ENCODE peak calls at places on chromosomes 5 and 9, in ten cellular contexts. X is stimulated activated CD8-positive, alpha-beta memory T cell treated with anti-CD3 and anti-CD28 coated beads, Interleukin-15, amount 100 ng/mL, for 1 hour; F is anterior cingulate cortex; R is renal cortical epithelial cell; W is DND-41; S is kidney epithelial cell; C is fibroblast of lung; Y is NCI-H1436 treated with DMSO at 0.1 percent for 48 hours; T is epithelial cell of esophagus; N is T-helper 1 cell. L is an unnamed sample.

GRCh38 chr9:123326030-123326586 is 29.9 kb upstream of the CRB2 start:
- DNase-seq in X (no peak), F (no peak), R (no peak), W (no peak), S (no peak), C (no peak), Y (no peak), T (no peak), N (no peak), L (no peak)

GRCh38 chr9:75454891-75455290 is 366.6 kb downstream of the OSTF1 start:
- DNase-seq in X (no peak), F (no peak), R (no peak), W (no peak), S (no peak), C (no peak), Y (no peak), T (no peak), N (no peak), L (no peak)

GRCh38 chr9:128550770-128551651 is 1.4 kb upstream of the SPTAN1 start:
- DNase-seq in X (no peak), F (no peak), R (no peak), W (no peak), S (no peak), C (peak), Y (no peak), T (no peak), N (no peak), L (peak)

GRCh38 chr9:70921126-70921525 is 200.3 kb downstream of the TRPM3 start:
- DNase-seq in X (no peak), F (no peak), R (peak), W (no peak), S (no peak), C (peak), Y (no peak), T (peak), N (no peak), L (no peak)

GRCh38 chr9:92327283-92327850 is 1.6 kb downstream of the CENPP start:
- DNase-seq in X (no peak), F (no peak), R (no peak), W (no peak), S (no peak), C (no peak), Y (no peak), T (peak), N (no peak), L (no peak)

GRCh38 chr5:31861601-31862000 is 222.7 kb downstream of the PDZD2 start:
- DNase-seq in X (no peak), F (no peak), R (no peak), W (no peak), S (no peak), C (no peak), Y (no peak), T (no peak), N (no peak), L (no peak)

GRCh38 chr9:114339130-114339908 is 9.7 kb downstream of the ORM2 start:
- DNase-seq in X (peak), F (no peak), R (peak), W (peak), S (no peak), C (peak), Y (no peak), T (peak), N (peak), L (no peak)

GRCh38 chr5:91219803-91220371 is 163.2 kb downstream of the ARRDC3 start:
- DNase-seq in X (no peak), F (no peak), R (no peak), W (peak), S (no peak), C (no peak), Y (no peak), T (peak), N (no peak), L (peak)

GRCh38 chr9:35729700-35730485 is 2.1 kb downstream of the TLN1 start:
- DNase-seq in X (no peak), F (no peak), R (peak), W (peak), S (no peak), C (peak), Y (no peak), T (peak), N (no peak), L (no peak)

GRCh38 chr5:112371054-112371453 is 48.0 kb downstream of the EPB41L4A start:
- DNase-seq in X (no peak), F (no peak), R (no peak), W (no peak), S (no peak), C (no peak), Y (no peak), T (no peak), N (no peak), L (no peak)

GRCh38 chr5:37005946-37006540 is 129.5 kb downstream of the NIPBL start:
- DNase-seq in X (no peak), F (no peak), R (peak), W (no peak), S (no peak), C (peak), Y (no peak), T (peak), N (no peak), L (peak)

GRCh38 chr5:24643255-24643654 is 1.5 kb downstream of the CDH10 start:
- DNase-seq in X (no peak), F (no peak), R (no peak), W (no peak), S (no peak), C (peak), Y (no peak), T (no peak), N (no peak), L (no peak)

GRCh38 chr5:31149072-31149471 is 44.4 kb upstream of the CDH6 start:
- DNase-seq in X (no peak), F (no peak), R (peak), W (no peak), S (no peak), C (no peak), Y (no peak), T (no peak), N (no peak), L (no peak)

GRCh38 chr5:27466959-27467358 is 428.6 kb upstream of the CDH9 start:
- DNase-seq in X (no peak), F (no peak), R (no peak), W (no peak), S (no peak), C (no peak), Y (no peak), T (no peak), N (no peak), L (no peak)

GRCh38 chr5:31731710-31732301 is 92.9 kb downstream of the PDZD2 start:
- DNase-seq in X (no peak), F (no peak), R (no peak), W (no peak), S (no peak), C (no peak), Y (no peak), T (no peak), N (no peak), L (no peak)

GRCh38 chr9:132896906-132897305 is 18.2 kb downstream of the SPACA9 start:
- DNase-seq in X (no peak), F (peak), R (no peak), W (no peak), S (no peak), C (no peak), Y (no peak), T (no peak), N (no peak), L (peak)

GRCh38 chr5:61254969-61255555 is 77.0 kb upstream of the ZSWIM6 start:
- DNase-seq in X (no peak), F (no peak), R (peak), W (no peak), S (no peak), C (no peak), Y (no peak), T (peak), N (no peak), L (no peak)

GRCh38 chr5:140633081-140633471 is at the start of gene CD14:
- DNase-seq in X (no peak), F (no peak), R (peak), W (no peak), S (no peak), C (no peak), Y (no peak), T (peak), N (no peak), L (peak)

GRCh38 chr9:78054180-78054579 is 22.6 kb upstream of the GNAQ start:
- DNase-seq in X (no peak), F (no peak), R (no peak), W (no peak), S (no peak), C (no peak), Y (no peak), T (peak), N (peak), L (no peak)

GRCh38 chr5:31407921-31408714 is 123.8 kb downstream of the DROSHA start:
- DNase-seq in X (no peak), F (no peak), R (peak), W (no peak), S (peak), C (peak), Y (no peak), T (peak), N (no peak), L (no peak)

GRCh38 chr9:121862973-121863372 is 211.5 kb downstream of the DAB2IP start:
- DNase-seq in X (no peak), F (no peak), R (no peak), W (no peak), S (no peak), C (no peak), Y (no peak), T (no peak), N (no peak), L (no peak)

GRCh38 chr5:10524376-10525123 is 39.3 kb upstream of the ANKRD33B start:
- DNase-seq in X (no peak), F (peak), R (no peak), W (no peak), S (no peak), C (peak), Y (no peak), T (no peak), N (no peak), L (peak)